ENCODE peak calls at places on chromosome 13, in four cellular contexts. One of them, this sample, is unnamed. For H3K9me3, the result is how much of the 10 kb centered on the place peaks cover.

GRCh38 chr13:98397861-98398260 is 179.0 kb downstream of the STK24 start:
- DNase-seq in GM12878: no peak
- DNase-seq in hepatocyte: no peak
- DNase-seq in upper lobe of right lung: no peak
- DNase-seq in this sample: no peak

GRCh38 chr13:51770681-51771417 is 33.1 kb downstream of the DHRS12 start:
- DNase-seq in GM12878: no peak
- DNase-seq in hepatocyte: no peak
- DNase-seq in upper lobe of right lung: no peak
- DNase-seq in this sample: no peak

GRCh38 chr13:29471551-29471950 is 123.9 kb downstream of the SLC7A1 start:
- DNase-seq in GM12878: no peak
- DNase-seq in hepatocyte: no peak
- DNase-seq in upper lobe of right lung: no peak
- DNase-seq in this sample: no peak

GRCh38 chr13:22757530-22758120 is 423.2 kb upstream of the SGCG start:
- DNase-seq in GM12878: no peak
- DNase-seq in hepatocyte: peak
- DNase-seq in upper lobe of right lung: no peak
- DNase-seq in this sample: no peak

GRCh38 chr13:33543089-33543459 is 257.5 kb upstream of the STARD13 start:
- DNase-seq in GM12878: no peak
- DNase-seq in hepatocyte: no peak
- DNase-seq in upper lobe of right lung: no peak
- DNase-seq in this sample: no peak

GRCh38 chr13:113930711-113931637 is 42.9 kb downstream of the C13orf46 start:
- DNase-seq in GM12878: peak
- DNase-seq in hepatocyte: no peak
- DNase-seq in upper lobe of right lung: peak
- DNase-seq in this sample: peak

GRCh38 chr13:102233566-102234208 is 168.2 kb downstream of the FGF14 start:
- DNase-seq in GM12878: no peak
- DNase-seq in hepatocyte: no peak
- DNase-seq in upper lobe of right lung: no peak
- DNase-seq in this sample: no peak

GRCh38 chr13:44818428-44818827 is 170.8 kb downstream of the NUFIP1 start:
- DNase-seq in GM12878: no peak
- DNase-seq in hepatocyte: peak
- DNase-seq in upper lobe of right lung: no peak
- DNase-seq in this sample: no peak

GRCh38 chr13:112069063-112069726 is 2.2 kb downstream of the SOX1 start:
- DNase-seq in GM12878: no peak
- DNase-seq in hepatocyte: no peak
- DNase-seq in upper lobe of right lung: no peak
- DNase-seq in this sample: no peak
- H3K9me3 ChIP-seq in GM12878: under half
- H3K9me3 ChIP-seq in hepatocyte: under half
- H3K9me3 ChIP-seq in upper lobe of right lung: under half
- H3K9me3 ChIP-seq in this sample: under half

GRCh38 chr13:105368781-105369180 is 1166.7 kb downstream of the EFNB2 start:
- DNase-seq in GM12878: no peak
- DNase-seq in hepatocyte: no peak
- DNase-seq in upper lobe of right lung: no peak
- DNase-seq in this sample: no peak
- H3K9me3 ChIP-seq in GM12878: under half
- H3K9me3 ChIP-seq in hepatocyte: under half
- H3K9me3 ChIP-seq in upper lobe of right lung: under half
- H3K9me3 ChIP-seq in this sample: under half

DNA sequence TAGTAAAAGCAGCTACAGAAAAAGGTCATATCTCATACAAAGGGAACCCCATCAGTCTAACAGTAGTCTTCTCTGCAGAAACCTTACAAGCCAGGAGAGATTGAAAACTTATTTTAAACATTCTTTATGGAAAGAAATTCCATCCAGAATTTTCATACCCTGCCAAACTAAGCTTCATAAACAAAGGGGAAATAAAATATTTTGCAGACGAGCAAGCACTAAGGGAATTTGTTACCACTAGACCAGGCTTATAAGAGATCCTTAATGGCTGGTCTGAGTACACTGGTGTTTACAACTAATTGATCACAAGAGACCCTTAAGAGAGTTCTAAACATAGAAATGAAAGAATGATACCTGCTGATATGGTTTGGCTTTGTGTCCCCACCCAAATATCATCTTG is 128.6 kb upstream of the TNFSF11 start:
- DNase-seq in GM12878: no peak
- DNase-seq in hepatocyte: no peak
- DNase-seq in upper lobe of right lung: no peak
- DNase-seq in this sample: no peak
- H3K9me3 ChIP-seq in GM12878: under half
- H3K9me3 ChIP-seq in hepatocyte: under half
- H3K9me3 ChIP-seq in upper lobe of right lung: under half
- H3K9me3 ChIP-seq in this sample: under half

GRCh38 chr13:19153782-19154450 is 27.7 kb downstream of the TUBA3C start:
- DNase-seq in GM12878: no peak
- DNase-seq in hepatocyte: no peak
- DNase-seq in upper lobe of right lung: peak
- DNase-seq in this sample: no peak

GRCh38 chr13:19152403-19152802 is 29.2 kb downstream of the TUBA3C start:
- DNase-seq in GM12878: no peak
- DNase-seq in hepatocyte: no peak
- DNase-seq in upper lobe of right lung: no peak
- DNase-seq in this sample: no peak

GRCh38 chr13:19155321-19155861 is 26.2 kb downstream of the TUBA3C start:
- DNase-seq in GM12878: no peak
- DNase-seq in hepatocyte: no peak
- DNase-seq in upper lobe of right lung: peak
- DNase-seq in this sample: no peak

GRCh38 chr13:19156013-19156825 is 25.4 kb downstream of the TUBA3C start:
- DNase-seq in GM12878: no peak
- DNase-seq in hepatocyte: no peak
- DNase-seq in upper lobe of right lung: peak
- DNase-seq in this sample: no peak

GRCh38 chr13:19154843-19155242 is 26.8 kb downstream of the TUBA3C start:
- DNase-seq in GM12878: no peak
- DNase-seq in hepatocyte: no peak
- DNase-seq in upper lobe of right lung: peak
- DNase-seq in this sample: no peak
- H3K9me3 ChIP-seq in GM12878: under half
- H3K9me3 ChIP-seq in hepatocyte: under half
- H3K9me3 ChIP-seq in upper lobe of right lung: under half
- H3K9me3 ChIP-seq in this sample: under half

GRCh38 chr13:111589992-111590391 is 269.6 kb downstream of the TEX29 start:
- DNase-seq in GM12878: no peak
- DNase-seq in hepatocyte: no peak
- DNase-seq in upper lobe of right lung: no peak
- DNase-seq in this sample: no peak

GRCh38 chr13:111584101-111584500 is 263.7 kb downstream of the TEX29 start:
- DNase-seq in GM12878: no peak
- DNase-seq in hepatocyte: no peak
- DNase-seq in upper lobe of right lung: no peak
- DNase-seq in this sample: no peak

GRCh38 chr13:111586291-111586690 is 265.8 kb downstream of the TEX29 start:
- DNase-seq in GM12878: no peak
- DNase-seq in hepatocyte: no peak
- DNase-seq in upper lobe of right lung: no peak
- DNase-seq in this sample: no peak

GRCh38 chr13:111589321-111589720 is 268.9 kb downstream of the TEX29 start:
- DNase-seq in GM12878: no peak
- DNase-seq in hepatocyte: no peak
- DNase-seq in upper lobe of right lung: peak
- DNase-seq in this sample: no peak

GRCh38 chr13:111587249-111587648 is 266.8 kb downstream of the TEX29 start:
- DNase-seq in GM12878: no peak
- DNase-seq in hepatocyte: no peak
- DNase-seq in upper lobe of right lung: no peak
- DNase-seq in this sample: no peak
- H3K9me3 ChIP-seq in GM12878: under half
- H3K9me3 ChIP-seq in hepatocyte: under half
- H3K9me3 ChIP-seq in upper lobe of right lung: under half
- H3K9me3 ChIP-seq in this sample: under half

DNA sequence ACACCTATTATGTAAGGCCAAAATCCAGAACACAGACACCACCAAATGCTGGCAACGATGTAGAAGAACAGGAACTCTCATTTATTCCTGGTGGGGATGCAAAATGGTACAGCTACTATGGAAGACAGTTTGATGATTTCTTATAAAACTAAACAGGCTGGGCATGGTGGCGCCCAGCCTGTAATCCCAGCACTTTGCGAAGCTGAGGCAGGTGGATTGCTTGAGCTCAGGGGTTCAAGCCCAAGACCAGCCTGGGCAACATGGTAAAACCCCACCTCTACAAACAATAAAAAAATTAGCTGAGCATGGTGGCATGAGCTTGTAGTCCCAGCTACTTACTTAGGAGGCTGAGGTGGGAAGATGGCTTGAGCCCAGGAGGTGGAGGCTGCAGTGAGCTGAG is 98.3 kb downstream of the TUBA3C start:
- DNase-seq in GM12878: no peak
- DNase-seq in hepatocyte: no peak
- DNase-seq in upper lobe of right lung: no peak
- DNase-seq in this sample: no peak
- H3K9me3 ChIP-seq in GM12878: under half
- H3K9me3 ChIP-seq in hepatocyte: under half
- H3K9me3 ChIP-seq in upper lobe of right lung: under half
- H3K9me3 ChIP-seq in this sample: under half

DNA sequence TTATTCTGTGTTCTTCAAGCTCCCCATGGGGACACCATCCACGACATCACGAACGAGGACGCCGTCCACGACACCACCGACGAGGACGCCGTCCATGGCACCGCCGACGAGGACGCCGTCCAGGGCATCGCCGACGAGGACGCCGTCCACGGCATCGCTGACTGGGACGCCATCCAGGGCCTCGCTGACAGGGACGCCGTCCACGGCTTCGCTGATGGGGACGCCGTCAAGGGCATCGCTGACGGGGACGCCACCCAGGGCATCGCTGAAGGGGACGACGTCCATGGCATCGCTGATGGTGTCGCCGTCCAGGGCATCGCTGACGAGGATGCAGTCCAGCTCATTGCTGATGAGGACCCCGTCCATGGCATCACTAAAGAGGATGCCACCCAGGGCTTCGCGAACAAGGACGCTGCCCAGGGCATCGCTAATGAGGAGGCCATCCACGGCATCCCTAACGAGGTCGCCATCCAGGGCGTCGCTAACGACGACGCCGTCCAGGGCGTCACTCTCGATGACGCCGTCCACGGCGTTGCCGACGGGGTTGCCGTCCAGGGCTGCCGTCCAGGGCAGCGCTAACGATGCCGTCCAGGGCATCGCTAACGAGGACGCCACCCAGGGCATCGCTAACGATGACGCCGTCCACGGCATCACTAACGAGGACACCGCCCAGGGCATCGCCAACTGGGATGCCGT is 949.2 kb downstream of the TUBA3C start:
- DNase-seq in GM12878: no peak
- DNase-seq in hepatocyte: no peak
- DNase-seq in upper lobe of right lung: no peak
- DNase-seq in this sample: no peak
- H3K9me3 ChIP-seq in GM12878: under half
- H3K9me3 ChIP-seq in hepatocyte: under half
- H3K9me3 ChIP-seq in upper lobe of right lung: under half
- H3K9me3 ChIP-seq in this sample: under half

DNA sequence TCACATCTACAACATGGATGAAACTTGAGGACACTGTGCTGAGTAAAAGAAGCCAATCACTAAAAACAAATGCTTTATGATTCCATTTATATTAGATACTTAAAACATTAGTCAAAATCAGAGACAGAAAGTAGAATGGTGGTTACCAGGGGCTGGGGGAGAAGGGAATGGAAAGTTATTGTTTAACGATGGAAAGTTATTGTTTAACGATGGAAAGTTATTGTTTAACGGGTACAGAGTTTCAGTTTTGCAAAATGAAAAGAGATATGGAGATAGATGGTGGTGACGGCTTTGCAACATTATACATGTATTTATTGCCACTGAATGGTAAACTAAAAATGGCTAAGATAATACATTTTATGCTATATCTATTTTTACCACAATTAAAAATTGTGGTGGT is 160.6 kb downstream of the TUBA3C start:
- DNase-seq in GM12878: no peak
- DNase-seq in hepatocyte: no peak
- DNase-seq in upper lobe of right lung: no peak
- DNase-seq in this sample: no peak
- H3K9me3 ChIP-seq in GM12878: under half
- H3K9me3 ChIP-seq in hepatocyte: under half
- H3K9me3 ChIP-seq in upper lobe of right lung: under half
- H3K9me3 ChIP-seq in this sample: under half

This sample was measured in tibial artery.